ENCODE peak calls at places on chromosome 20, in seven cellular contexts. One of them, this sample, is unnamed. For H3K4me1, the result is how much of the 10 kb centered on the place peaks cover.

GRCh38 chr20:46683068-46683477 is 6.2 kb downstream of the TP53RK start:
- DNase-seq in colonic mucosa: no peak
- DNase-seq in left ventricle myocardium inferior: no peak
- DNase-seq in keratinocyte: no peak
- DNase-seq in psoas muscle: no peak
- DNase-seq in CD4-positive, CD25-positive, alpha-beta regulatory T cell: no peak
- DNase-seq in CD4-positive, alpha-beta memory T cell: no peak
- DNase-seq in this sample: no peak

GRCh38 chr20:53778041-53778516 is 184.4 kb upstream of the ZNF217 start:
- DNase-seq in colonic mucosa: no peak
- DNase-seq in left ventricle myocardium inferior: peak
- DNase-seq in keratinocyte: no peak
- DNase-seq in psoas muscle: no peak
- DNase-seq in CD4-positive, CD25-positive, alpha-beta regulatory T cell: no peak
- DNase-seq in CD4-positive, alpha-beta memory T cell: no peak
- DNase-seq in this sample: no peak

GRCh38 chr20:53859684-53860083 is 210.7 kb downstream of the BCAS1 start:
- DNase-seq in colonic mucosa: no peak
- DNase-seq in left ventricle myocardium inferior: peak
- DNase-seq in keratinocyte: no peak
- DNase-seq in psoas muscle: peak
- DNase-seq in CD4-positive, CD25-positive, alpha-beta regulatory T cell: no peak
- DNase-seq in CD4-positive, alpha-beta memory T cell: no peak
- DNase-seq in this sample: no peak

GRCh38 chr20:34712525-34713192 is 8.5 kb downstream of the TP53INP2 start:
- DNase-seq in colonic mucosa: no peak
- DNase-seq in left ventricle myocardium inferior: no peak
- DNase-seq in keratinocyte: no peak
- DNase-seq in psoas muscle: no peak
- DNase-seq in CD4-positive, CD25-positive, alpha-beta regulatory T cell: no peak
- DNase-seq in CD4-positive, alpha-beta memory T cell: peak
- DNase-seq in this sample: no peak

GRCh38 chr20:59221049-59221748 is 57.6 kb downstream of the ZNF831 start:
- DNase-seq in colonic mucosa: no peak
- DNase-seq in left ventricle myocardium inferior: peak
- DNase-seq in keratinocyte: no peak
- DNase-seq in psoas muscle: no peak
- DNase-seq in CD4-positive, CD25-positive, alpha-beta regulatory T cell: no peak
- DNase-seq in CD4-positive, alpha-beta memory T cell: no peak
- DNase-seq in this sample: no peak

GRCh38 chr20:46520976-46521579 is 7.7 kb upstream of the ZNF334 start:
- DNase-seq in colonic mucosa: peak
- DNase-seq in left ventricle myocardium inferior: no peak
- DNase-seq in keratinocyte: peak
- DNase-seq in psoas muscle: peak
- DNase-seq in CD4-positive, CD25-positive, alpha-beta regulatory T cell: no peak
- DNase-seq in CD4-positive, alpha-beta memory T cell: peak
- DNase-seq in this sample: peak

GRCh38 chr20:20452254-20452676 is 84.4 kb downstream of the INSM1 start:
- DNase-seq in colonic mucosa: peak
- DNase-seq in left ventricle myocardium inferior: peak
- DNase-seq in keratinocyte: peak
- DNase-seq in psoas muscle: peak
- DNase-seq in CD4-positive, CD25-positive, alpha-beta regulatory T cell: peak
- DNase-seq in CD4-positive, alpha-beta memory T cell: peak
- DNase-seq in this sample: peak

GRCh38 chr20:19713851-19714716 is 44.0 kb upstream of the RIN2 start:
- DNase-seq in colonic mucosa: peak
- DNase-seq in left ventricle myocardium inferior: no peak
- DNase-seq in keratinocyte: no peak
- DNase-seq in psoas muscle: no peak
- DNase-seq in CD4-positive, CD25-positive, alpha-beta regulatory T cell: no peak
- DNase-seq in CD4-positive, alpha-beta memory T cell: no peak
- DNase-seq in this sample: no peak

GRCh38 chr20:3084986-3085360 is 449 bp upstream of the AVP start:
- DNase-seq in colonic mucosa: no peak
- DNase-seq in left ventricle myocardium inferior: no peak
- DNase-seq in keratinocyte: no peak
- DNase-seq in psoas muscle: no peak
- DNase-seq in CD4-positive, CD25-positive, alpha-beta regulatory T cell: no peak
- DNase-seq in CD4-positive, alpha-beta memory T cell: no peak
- DNase-seq in this sample: no peak

GRCh38 chr20:32961956-32962517 is 42.2 kb downstream of the SUN5 start:
- DNase-seq in colonic mucosa: no peak
- DNase-seq in left ventricle myocardium inferior: no peak
- DNase-seq in keratinocyte: no peak
- DNase-seq in psoas muscle: no peak
- DNase-seq in CD4-positive, CD25-positive, alpha-beta regulatory T cell: no peak
- DNase-seq in CD4-positive, alpha-beta memory T cell: no peak
- DNase-seq in this sample: no peak

GRCh38 chr20:45100563-45101245 is at the start of gene KCNS1:
- DNase-seq in colonic mucosa: no peak
- DNase-seq in left ventricle myocardium inferior: no peak
- DNase-seq in keratinocyte: no peak
- DNase-seq in psoas muscle: no peak
- DNase-seq in CD4-positive, CD25-positive, alpha-beta regulatory T cell: no peak
- DNase-seq in CD4-positive, alpha-beta memory T cell: no peak
- DNase-seq in this sample: no peak

GRCh38 chr20:11853359-11853758 is 64.3 kb upstream of the BTBD3 start:
- DNase-seq in colonic mucosa: no peak
- DNase-seq in left ventricle myocardium inferior: no peak
- DNase-seq in keratinocyte: no peak
- DNase-seq in psoas muscle: no peak
- DNase-seq in CD4-positive, CD25-positive, alpha-beta regulatory T cell: no peak
- DNase-seq in CD4-positive, alpha-beta memory T cell: no peak
- DNase-seq in this sample: no peak

GRCh38 chr20:38383147-38383546 is 36.9 kb downstream of the LBP start:
- DNase-seq in colonic mucosa: no peak
- DNase-seq in left ventricle myocardium inferior: no peak
- DNase-seq in keratinocyte: no peak
- DNase-seq in psoas muscle: no peak
- DNase-seq in CD4-positive, CD25-positive, alpha-beta regulatory T cell: no peak
- DNase-seq in CD4-positive, alpha-beta memory T cell: no peak
- DNase-seq in this sample: no peak

GRCh38 chr20:15895560-15896084 is 677.6 kb downstream of the KIF16B start:
- DNase-seq in colonic mucosa: no peak
- DNase-seq in left ventricle myocardium inferior: no peak
- DNase-seq in keratinocyte: no peak
- DNase-seq in psoas muscle: no peak
- DNase-seq in CD4-positive, CD25-positive, alpha-beta regulatory T cell: no peak
- DNase-seq in CD4-positive, alpha-beta memory T cell: peak
- DNase-seq in this sample: no peak

GRCh38 chr20:13625241-13625981 is 13.3 kb downstream of the TASP1 start:
- DNase-seq in colonic mucosa: no peak
- DNase-seq in left ventricle myocardium inferior: no peak
- DNase-seq in keratinocyte: no peak
- DNase-seq in psoas muscle: no peak
- DNase-seq in CD4-positive, CD25-positive, alpha-beta regulatory T cell: no peak
- DNase-seq in CD4-positive, alpha-beta memory T cell: no peak
- DNase-seq in this sample: no peak

GRCh38 chr20:36035720-36036119 is 67.3 kb downstream of the CNBD2 start:
- DNase-seq in colonic mucosa: no peak
- DNase-seq in left ventricle myocardium inferior: no peak
- DNase-seq in keratinocyte: peak
- DNase-seq in psoas muscle: no peak
- DNase-seq in CD4-positive, CD25-positive, alpha-beta regulatory T cell: no peak
- DNase-seq in CD4-positive, alpha-beta memory T cell: no peak
- DNase-seq in this sample: no peak

GRCh38 chr20:9218412-9219001 is 149.6 kb downstream of the PLCB4 start:
- DNase-seq in colonic mucosa: no peak
- DNase-seq in left ventricle myocardium inferior: no peak
- DNase-seq in keratinocyte: no peak
- DNase-seq in psoas muscle: no peak
- DNase-seq in CD4-positive, CD25-positive, alpha-beta regulatory T cell: no peak
- DNase-seq in CD4-positive, alpha-beta memory T cell: no peak
- DNase-seq in this sample: no peak

GRCh38 chr20:51434556-51435256 is 107.8 kb downstream of the NFATC2 start:
- DNase-seq in colonic mucosa: no peak
- DNase-seq in left ventricle myocardium inferior: no peak
- DNase-seq in keratinocyte: no peak
- DNase-seq in psoas muscle: no peak
- DNase-seq in CD4-positive, CD25-positive, alpha-beta regulatory T cell: no peak
- DNase-seq in CD4-positive, alpha-beta memory T cell: no peak
- DNase-seq in this sample: no peak

GRCh38 chr20:53736122-53736756 is 142.6 kb upstream of the ZNF217 start:
- DNase-seq in colonic mucosa: no peak
- DNase-seq in left ventricle myocardium inferior: no peak
- DNase-seq in keratinocyte: no peak
- DNase-seq in psoas muscle: no peak
- DNase-seq in CD4-positive, CD25-positive, alpha-beta regulatory T cell: no peak
- DNase-seq in CD4-positive, alpha-beta memory T cell: no peak
- DNase-seq in this sample: no peak

GRCh38 chr20:57570145-57570850 is 9.4 kb downstream of the PCK1 start:
- DNase-seq in colonic mucosa: no peak
- DNase-seq in left ventricle myocardium inferior: no peak
- DNase-seq in keratinocyte: no peak
- DNase-seq in psoas muscle: no peak
- DNase-seq in CD4-positive, CD25-positive, alpha-beta regulatory T cell: no peak
- DNase-seq in CD4-positive, alpha-beta memory T cell: no peak
- DNase-seq in this sample: no peak

GRCh38 chr20:20435453-20435852 is 67.5 kb downstream of the INSM1 start:
- DNase-seq in colonic mucosa: no peak
- DNase-seq in left ventricle myocardium inferior: no peak
- DNase-seq in keratinocyte: no peak
- DNase-seq in psoas muscle: no peak
- DNase-seq in CD4-positive, CD25-positive, alpha-beta regulatory T cell: no peak
- DNase-seq in CD4-positive, alpha-beta memory T cell: no peak
- DNase-seq in this sample: no peak

GRCh38 chr20:23270427-23270911 is 80.1 kb upstream of the NXT1 start:
- DNase-seq in colonic mucosa: no peak
- DNase-seq in left ventricle myocardium inferior: no peak
- DNase-seq in keratinocyte: no peak
- DNase-seq in psoas muscle: no peak
- DNase-seq in CD4-positive, CD25-positive, alpha-beta regulatory T cell: no peak
- DNase-seq in CD4-positive, alpha-beta memory T cell: no peak
- DNase-seq in this sample: no peak

GRCh38 chr20:12570371-12570770 is 438.4 kb upstream of the SPTLC3 start:
- DNase-seq in colonic mucosa: peak
- DNase-seq in left ventricle myocardium inferior: no peak
- DNase-seq in keratinocyte: no peak
- DNase-seq in psoas muscle: no peak
- DNase-seq in CD4-positive, CD25-positive, alpha-beta regulatory T cell: no peak
- DNase-seq in CD4-positive, alpha-beta memory T cell: no peak
- DNase-seq in this sample: no peak

GRCh38 chr20:37443596-37443995 is 77.5 kb upstream of the NNAT start:
- DNase-seq in colonic mucosa: no peak
- DNase-seq in left ventricle myocardium inferior: no peak
- DNase-seq in keratinocyte: no peak
- DNase-seq in psoas muscle: no peak
- DNase-seq in CD4-positive, CD25-positive, alpha-beta regulatory T cell: no peak
- DNase-seq in CD4-positive, alpha-beta memory T cell: no peak
- DNase-seq in this sample: no peak

GRCh38 chr20:52490715-52491430 is 299.3 kb upstream of the ZFP64 start:
- DNase-seq in colonic mucosa: no peak
- DNase-seq in left ventricle myocardium inferior: no peak
- DNase-seq in keratinocyte: peak
- DNase-seq in psoas muscle: no peak
- DNase-seq in CD4-positive, CD25-positive, alpha-beta regulatory T cell: no peak
- DNase-seq in CD4-positive, alpha-beta memory T cell: no peak
- DNase-seq in this sample: no peak

GRCh38 chr20:43530321-43531090 is 23.0 kb downstream of the L3MBTL1 start:
- DNase-seq in colonic mucosa: no peak
- DNase-seq in left ventricle myocardium inferior: no peak
- DNase-seq in keratinocyte: no peak
- DNase-seq in psoas muscle: no peak
- DNase-seq in CD4-positive, CD25-positive, alpha-beta regulatory T cell: no peak
- DNase-seq in CD4-positive, alpha-beta memory T cell: no peak
- DNase-seq in this sample: no peak

GRCh38 chr20:25230177-25230831 is 17.6 kb upstream of the PYGB start:
- DNase-seq in colonic mucosa: no peak
- DNase-seq in left ventricle myocardium inferior: no peak
- DNase-seq in keratinocyte: no peak
- DNase-seq in psoas muscle: no peak
- DNase-seq in CD4-positive, CD25-positive, alpha-beta regulatory T cell: no peak
- DNase-seq in CD4-positive, alpha-beta memory T cell: no peak
- DNase-seq in this sample: no peak
- H3K4me1 ChIP-seq in colonic mucosa: under half
- H3K4me1 ChIP-seq in left ventricle myocardium inferior: half or more
- H3K4me1 ChIP-seq in keratinocyte: under half
- H3K4me1 ChIP-seq in psoas muscle: under half
- H3K4me1 ChIP-seq in CD4-positive, CD25-positive, alpha-beta regulatory T cell: under half
- H3K4me1 ChIP-seq in CD4-positive, alpha-beta memory T cell: under half
- H3K4me1 ChIP-seq in this sample: under half

GRCh38 chr20:41616228-41616627 is 1.9 kb downstream of the CHD6 start:
- DNase-seq in colonic mucosa: no peak
- DNase-seq in left ventricle myocardium inferior: no peak
- DNase-seq in keratinocyte: no peak
- DNase-seq in psoas muscle: no peak
- DNase-seq in CD4-positive, CD25-positive, alpha-beta regulatory T cell: no peak
- DNase-seq in CD4-positive, alpha-beta memory T cell: no peak
- DNase-seq in this sample: no peak
- H3K27ac ChIP-seq in colonic mucosa: no peak
- H3K27ac ChIP-seq in left ventricle myocardium inferior: no peak
- H3K27ac ChIP-seq in keratinocyte: no peak
- H3K27ac ChIP-seq in psoas muscle: no peak
- H3K27ac ChIP-seq in CD4-positive, CD25-positive, alpha-beta regulatory T cell: no peak
- H3K27ac ChIP-seq in CD4-positive, alpha-beta memory T cell: no peak
- H3K27ac ChIP-seq in this sample: no peak

GRCh38 chr20:17647391-17648305 is 34.4 kb downstream of the RRBP1 start:
- DNase-seq in colonic mucosa: no peak
- DNase-seq in left ventricle myocardium inferior: no peak
- DNase-seq in keratinocyte: no peak
- DNase-seq in psoas muscle: no peak
- DNase-seq in CD4-positive, CD25-positive, alpha-beta regulatory T cell: no peak
- DNase-seq in CD4-positive, alpha-beta memory T cell: no peak
- DNase-seq in this sample: no peak
- H3K4me1 ChIP-seq in colonic mucosa: under half
- H3K4me1 ChIP-seq in left ventricle myocardium inferior: half or more
- H3K4me1 ChIP-seq in keratinocyte: under half
- H3K4me1 ChIP-seq in psoas muscle: half or more
- H3K4me1 ChIP-seq in CD4-positive, CD25-positive, alpha-beta regulatory T cell: under half
- H3K4me1 ChIP-seq in CD4-positive, alpha-beta memory T cell: under half
- H3K4me1 ChIP-seq in this sample: under half

DNA sequence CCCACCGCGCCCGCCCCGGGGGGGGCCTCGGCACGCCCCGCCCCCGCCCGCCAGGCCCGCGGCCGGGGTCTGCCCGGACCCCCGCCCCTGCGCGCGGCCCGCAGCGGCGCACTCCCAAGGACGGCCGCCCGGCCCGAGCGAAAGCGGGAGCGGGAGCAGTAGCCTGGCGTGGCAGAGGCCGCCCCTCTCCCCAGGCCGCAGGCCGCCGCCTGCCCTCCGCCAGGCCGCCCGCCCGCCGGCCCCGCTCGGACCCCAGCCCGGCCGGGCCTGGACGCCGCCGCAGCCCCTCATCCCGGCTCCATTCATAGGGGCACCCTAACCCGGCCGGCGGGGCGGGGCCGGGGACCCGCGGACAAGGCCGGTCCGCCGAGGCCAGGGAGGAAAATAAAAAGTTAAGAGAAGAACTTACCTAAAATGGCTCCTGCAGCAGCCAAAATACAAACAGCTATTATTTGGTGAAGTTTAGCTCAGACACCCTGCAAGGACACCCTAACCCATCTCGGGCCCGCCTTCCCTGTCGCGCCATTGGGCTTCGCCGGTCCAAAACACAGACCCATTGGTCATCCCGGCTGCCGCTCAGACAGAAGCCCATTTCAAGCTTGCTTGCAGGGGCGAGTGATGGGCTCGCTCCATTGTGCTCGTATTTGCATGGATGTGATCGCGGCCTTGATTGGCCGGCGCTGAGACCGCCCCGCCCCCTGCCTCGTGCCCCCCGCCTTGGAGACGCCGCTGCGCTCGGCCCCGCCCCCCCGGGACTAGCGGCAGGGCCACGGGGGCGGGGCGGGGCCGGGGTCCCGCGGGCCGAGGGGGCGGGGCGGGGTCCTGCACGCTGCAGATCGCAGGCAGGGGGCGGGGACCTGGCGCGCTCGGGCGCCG is at the start of gene CHD6:
- DNase-seq in colonic mucosa: peak
- DNase-seq in left ventricle myocardium inferior: peak
- DNase-seq in keratinocyte: peak
- DNase-seq in psoas muscle: peak
- DNase-seq in CD4-positive, CD25-positive, alpha-beta regulatory T cell: peak
- DNase-seq in CD4-positive, alpha-beta memory T cell: peak
- DNase-seq in this sample: peak
- H3K27ac ChIP-seq in colonic mucosa: peak
- H3K27ac ChIP-seq in left ventricle myocardium inferior: peak
- H3K27ac ChIP-seq in keratinocyte: peak
- H3K27ac ChIP-seq in psoas muscle: peak
- H3K27ac ChIP-seq in CD4-positive, CD25-positive, alpha-beta regulatory T cell: peak
- H3K27ac ChIP-seq in CD4-positive, alpha-beta memory T cell: peak
- H3K27ac ChIP-seq in this sample: peak

This sample was measured in naive thymus-derived CD4-positive, alpha-beta T cell.